ENCODE peak calls at places on chromosomes 2 and 18, in ten cellular contexts. C is IMR-90, B is K562, H is thyroid gland, D is A549, E is transverse colon, W is sigmoid colon, O is ovary, Z is stomach, F is testis. V is an unnamed sample.

GRCh38 chr2:108315408-108316193 is 26.9 kb downstream of the SULT1C2 start:
- DNase-seq in C (no peak), B (no peak), H (no peak), D (no peak), E (no peak), W (no peak), O (no peak), Z (no peak), F (no peak), V (no peak)

GRCh38 chr2:234026693-234027254 is 23.7 kb upstream of the SPP2 start:
- DNase-seq in C (no peak), B (no peak), H (no peak), D (no peak), E (no peak), W (no peak), O (no peak), Z (no peak), F (no peak), V (no peak)

GRCh38 chr2:47226124-47227040 is 71.3 kb upstream of the STPG4 start:
- DNase-seq in C (peak; percentile 51), B (no peak), H (no peak), D (no peak), E (no peak), W (no peak), O (no peak), Z (no peak), F (no peak), V (no peak)

GRCh38 chr2:143697744-143698143 is 568.5 kb downstream of the ARHGAP15 start:
- DNase-seq in C (no peak), B (no peak), H (no peak), D (no peak), E (no peak), W (no peak), O (no peak), Z (no peak), F (no peak), V (no peak)

GRCh38 chr2:120253021-120253882 is 600 bp downstream of the RALB start:
- DNase-seq in C (peak; percentile 78), B (peak; percentile 86), H (peak; percentile 78), D (peak; percentile 70), E (peak; percentile 80), W (peak; percentile 94), O (peak; percentile 76), Z (peak; percentile 79), F (peak; percentile 76), V (peak; percentile 77)

GRCh38 chr18:59459352-59460059 is 100.4 kb upstream of the LMAN1 start:
- DNase-seq in C (peak; percentile 75), B (peak; percentile 27), H (no peak), D (peak; percentile 30), E (no peak), W (no peak), O (no peak), Z (no peak), F (no peak), V (peak; percentile 51)

GRCh38 chr2:10709290-10709939 is 12.0 kb upstream of the ATP6V1C2 start:
- DNase-seq in C (no peak), B (peak; percentile 22), H (no peak), D (peak; percentile 60), E (peak; percentile 26), W (no peak), O (no peak), Z (no peak), F (peak; percentile 26), V (no peak)

GRCh38 chr2:160940699-160941098 is 219.5 kb upstream of the TANK start:
- DNase-seq in C (peak; percentile 38), B (no peak), H (peak; percentile 56), D (no peak), E (peak; percentile 19), W (no peak), O (no peak), Z (no peak), F (no peak), V (no peak)

GRCh38 chr2:10363861-10364610 is 61.3 kb downstream of the HPCAL1 start:
- DNase-seq in C (no peak), B (no peak), H (no peak), D (no peak), E (no peak), W (no peak), O (no peak), Z (no peak), F (no peak), V (no peak)

GRCh38 chr18:45506951-45507350 is 108.3 kb upstream of the SLC14A2 start:
- DNase-seq in C (no peak), B (no peak), H (no peak), D (no peak), E (no peak), W (no peak), O (no peak), Z (no peak), F (no peak), V (no peak)

GRCh38 chr2:164593541-164593940 is 27.7 kb downstream of the GRB14 start:
- DNase-seq in C (no peak), B (no peak), H (no peak), D (no peak), E (no peak), W (no peak), O (no peak), Z (no peak), F (no peak), V (no peak)

GRCh38 chr18:11323359-11323819 is 174.0 kb upstream of the PIEZO2 start:
- DNase-seq in C (peak; percentile 72), B (no peak), H (no peak), D (peak; percentile 61), E (no peak), W (no peak), O (no peak), Z (no peak), F (peak; percentile 38), V (no peak)

GRCh38 chr18:28193177-28193778 is 16.3 kb upstream of the CDH2 start:
- DNase-seq in C (no peak), B (no peak), H (no peak), D (no peak), E (no peak), W (no peak), O (no peak), Z (no peak), F (no peak), V (no peak)

GRCh38 chr18:52764271-52764670 is 424.3 kb downstream of the DCC start:
- DNase-seq in C (no peak), B (no peak), H (no peak), D (no peak), E (no peak), W (no peak), O (no peak), Z (no peak), F (no peak), V (no peak)

GRCh38 chr2:37506407-37507068 is 162.1 kb downstream of the QPCT start:
- DNase-seq in C (peak; percentile 43), B (no peak), H (no peak), D (no peak), E (no peak), W (peak; percentile 64), O (no peak), Z (no peak), F (no peak), V (no peak)

GRCh38 chr2:9236867-9237266 is 30.3 kb downstream of the ASAP2 start:
- DNase-seq in C (no peak), B (no peak), H (peak; percentile 20), D (no peak), E (no peak), W (no peak), O (peak; percentile 44), Z (no peak), F (no peak), V (no peak)

GRCh38 chr2:173652311-173652710 is 297.6 kb downstream of the CDCA7 start:
- DNase-seq in C (peak; percentile 93), B (no peak), H (no peak), D (peak; percentile 93), E (no peak), W (no peak), O (no peak), Z (no peak), F (no peak), V (no peak)

GRCh38 chr2:96527052-96527964 is 9.2 kb upstream of the ARID5A start:
- DNase-seq in C (peak; percentile 18), B (no peak), H (no peak), D (no peak), E (peak; percentile 42), W (peak; percentile 69), O (peak; percentile 59), Z (no peak), F (no peak), V (peak; percentile 57)
- TF ChIP-seq POLR2A in C (no peak), B (no peak), H (no peak), D (no peak), E (no peak), W (no peak), O (no peak), Z (no peak), F (no peak), V (no peak)

DNA sequence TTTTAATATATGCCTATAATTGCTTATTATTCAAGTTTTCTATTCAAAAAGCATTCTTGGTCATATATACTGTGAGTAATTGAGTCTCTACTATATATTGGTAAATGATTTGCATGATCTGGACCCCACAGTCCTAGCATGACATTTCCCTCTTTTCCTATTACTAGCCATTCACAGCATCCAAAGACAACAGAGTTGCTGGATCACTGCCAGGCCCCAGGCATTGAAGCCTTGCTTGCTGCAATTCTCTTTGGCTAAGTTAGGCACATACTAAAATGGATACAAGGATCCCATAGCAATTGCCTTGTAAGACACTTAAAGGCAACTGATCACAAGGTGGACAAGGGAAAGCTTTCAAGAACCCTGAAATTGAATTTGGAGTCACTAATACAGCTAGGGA is 76.9 kb upstream of the EPHA4 start:
- DNase-seq in C (no peak), B (no peak), H (peak; percentile 23), D (no peak), E (no peak), W (no peak), O (peak; percentile 13), Z (no peak), F (peak; percentile 42), V (no peak)
- TF ChIP-seq POLR2A in C (no peak), B (no peak), H (no peak), D (no peak), E (no peak), W (no peak), O (no peak), Z (no peak), F (no peak), V (no peak)

GRCh38 chr2:86632672-86633071 is 9.0 kb upstream of the RNF103 start:
- DNase-seq in C (no peak), B (no peak), H (no peak), D (peak; percentile 71), E (no peak), W (no peak), O (no peak), Z (no peak), F (no peak), V (no peak)
- TF ChIP-seq POLR2A in C (no peak), B (no peak), H (no peak), D (no peak), E (peak; percentile 41), W (no peak), O (no peak), Z (no peak), F (no peak), V (no peak)

DNA sequence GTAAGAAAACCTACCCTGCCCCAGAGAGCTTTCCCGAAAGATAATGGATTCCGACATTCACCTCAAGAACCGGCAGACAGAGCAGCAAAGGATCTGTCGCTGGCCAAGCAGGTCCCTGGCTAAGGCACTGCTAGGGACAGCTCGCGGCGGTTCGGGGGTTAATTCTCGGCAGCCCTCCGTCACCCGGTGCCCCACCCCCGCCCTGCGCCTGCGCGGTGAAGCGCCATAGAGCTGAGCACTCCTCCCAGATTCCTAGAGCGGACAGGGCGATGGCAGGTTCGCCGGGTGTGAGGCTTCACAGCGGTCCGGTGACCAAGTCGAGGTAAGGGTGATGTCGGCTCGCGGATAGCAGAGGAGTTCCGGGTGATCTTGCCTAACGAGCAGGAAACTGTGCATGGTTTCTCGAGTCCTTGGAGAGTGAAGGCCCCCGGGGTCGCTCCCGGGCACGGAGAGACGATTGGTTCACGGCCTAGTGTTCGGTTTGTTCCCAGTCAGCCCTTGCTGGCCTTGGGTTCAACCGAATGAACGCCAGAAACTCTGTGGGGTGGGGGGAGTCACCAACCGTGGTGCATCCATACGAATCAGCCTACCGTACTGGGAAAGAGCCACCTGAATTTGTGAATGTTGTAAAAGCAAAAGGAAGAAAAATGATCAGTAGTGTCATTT is at the start of gene ZSCAN30:
- DNase-seq in C (peak; percentile 94), B (peak; percentile 96), H (peak; percentile 94), D (peak; percentile 95), E (peak; percentile 97), W (peak; percentile 97), O (peak; percentile 92), Z (peak; percentile 96), F (peak; percentile 95), V (peak; percentile 100)
- TF ChIP-seq POLR2A in C (peak; percentile 86), B (peak; percentile 95), H (no peak), D (peak; percentile 72), E (peak; percentile 87), W (peak; percentile 55), O (peak; percentile 56), Z (peak; percentile 66), F (no peak), V (peak; percentile 95)